ENCODE peak calls at places on chromosome 15, in four cellular contexts. S is ovary, D is nephron progenitor cell, T is hypothalamus. N is an unnamed sample.

GRCh38 chr15:74540135-74540760 is 772 bp upstream of the ARID3B start:
- DNase-seq in S (no peak), T (no peak), D (peak), N (no peak)

GRCh38 chr15:76994001-76994400 is 925 bp upstream of the PSTPIP1 start:
- DNase-seq in S (no peak), D (no peak), T (no peak), N (no peak)

GRCh38 chr15:68311859-68312557 is 34.5 kb downstream of the FEM1B start:
- DNase-seq in D (no peak), T (no peak), S (peak), N (no peak)

GRCh38 chr15:93223803-93224202 is 134.8 kb upstream of the RGMA start:
- DNase-seq in T (no peak), D (no peak), S (no peak), N (no peak)

GRCh38 chr15:40891810-40892448 is 2.3 kb upstream of the VPS18 start:
- DNase-seq in S (no peak), D (peak), T (no peak), N (no peak)

GRCh38 chr15:62962101-62962995 is 80.2 kb upstream of the TPM1 start:
- DNase-seq in S (no peak), T (no peak), D (no peak), N (no peak)

GRCh38 chr15:64930778-64931240 is 19.1 kb downstream of the ANKDD1A start:
- DNase-seq in T (no peak), D (no peak), S (no peak), N (no peak)

GRCh38 chr15:98391568-98391967 is 256.8 kb upstream of the IGF1R start:
- DNase-seq in T (no peak), S (no peak), D (no peak), N (no peak)

GRCh38 chr15:31230630-31231485 is 95.8 kb upstream of the KLF13 start:
- DNase-seq in D (no peak), S (no peak), T (no peak), N (no peak)

GRCh38 chr15:96392380-96393208 is 62.1 kb downstream of the NR2F2 start:
- DNase-seq in D (no peak), S (no peak), T (no peak), N (no peak)

GRCh38 chr15:52523192-52523591 is 5.5 kb downstream of the MYO5A start:
- DNase-seq in T (no peak), D (no peak), S (no peak), N (no peak)

GRCh38 chr15:63913786-63914185 is 80.0 kb upstream of the HERC1 start:
- DNase-seq in T (no peak), D (no peak), S (no peak), N (no peak)

GRCh38 chr15:69760263-69760855 is 307.7 kb downstream of the RPLP1 start:
- DNase-seq in S (no peak), D (no peak), T (no peak), N (no peak)

GRCh38 chr15:63190993-63191392 is 1.6 kb downstream of the RAB8B start:
- DNase-seq in D (no peak), T (no peak), S (no peak), N (no peak)

GRCh38 chr15:56040081-56041035 is 46.9 kb upstream of the NEDD4 start:
- DNase-seq in D (no peak), T (no peak), S (peak), N (no peak)

GRCh38 chr15:32132850-32133249 is 102.5 kb downstream of the CHRNA7 start:
- DNase-seq in D (no peak), S (no peak), T (no peak), N (no peak)